ENCODE peak calls at places on chromosomes 12 and 14, in four cellular contexts. X, M, P and T are unnamed samples.

GRCh38 chr12:5305861-5306545 is 125.9 kb upstream of the NTF3 start:
- DNase-seq in M (no peak), P (no peak), X (no peak), T (no peak)

GRCh38 chr12:54227376-54227775 is 38.6 kb upstream of the SMUG1 start:
- DNase-seq in M (no peak), P (peak), X (no peak), T (no peak)

GRCh38 chr12:23795494-23795893 is 154.0 kb downstream of the SOX5 start:
- DNase-seq in M (no peak), P (no peak), X (peak), T (no peak)

GRCh38 chr14:101248840-101249675 is 312.2 kb upstream of the DIO3 start:
- DNase-seq in X (no peak), M (no peak), P (no peak), T (no peak)

GRCh38 chr14:105487986-105488777 is 1.5 kb downstream of the CRIP1 start:
- DNase-seq in X (no peak), P (no peak), M (no peak), T (no peak)

GRCh38 chr12:97404549-97404948 is 58.1 kb upstream of the RMST start:
- DNase-seq in X (peak), P (peak), M (peak), T (peak)

GRCh38 chr14:35050652-35051051 is 4.6 kb downstream of the FAM177A1 start:
- DNase-seq in X (peak), P (no peak), M (peak), T (no peak)

GRCh38 chr12:54054442-54055332 is 1.1 kb downstream of the HOXC4 start:
- DNase-seq in M (no peak), P (no peak), X (no peak), T (no peak)

GRCh38 chr12:12481636-12482035 is 81.0 kb downstream of the DUSP16 start:
- DNase-seq in X (no peak), M (no peak), P (no peak), T (no peak)

GRCh38 chr14:101442451-101442850 is 118.8 kb upstream of the DIO3 start:
- DNase-seq in P (no peak), M (no peak), X (no peak), T (no peak)

GRCh38 chr14:36217732-36218131 is 41.2 kb upstream of the PTCSC3 start:
- DNase-seq in P (no peak), X (no peak), M (peak), T (no peak)

GRCh38 chr12:116736962-116737773 is 701 bp downstream of the SPRING1 start:
- DNase-seq in X (no peak), P (no peak), M (no peak), T (peak)

GRCh38 chr12:3885179-3886094 is 12.2 kb upstream of the PARP11 start:
- DNase-seq in M (peak), X (peak), P (peak), T (peak)

GRCh38 chr12:91414636-91415035 is 232.0 kb upstream of the DCN start:
- DNase-seq in M (no peak), P (no peak), X (no peak), T (no peak)

GRCh38 chr14:30680036-30680435 is 57.9 kb downstream of the SCFD1 start:
- DNase-seq in X (no peak), P (no peak), M (no peak), T (no peak)

GRCh38 chr14:74314576-74314975 is 11.8 kb upstream of the ABCD4 start:
- DNase-seq in X (no peak), M (no peak), P (no peak), T (no peak)

GRCh38 chr12:57737467-57738141 is 938 bp downstream of the AGAP2 start:
- DNase-seq in P (no peak), X (no peak), M (no peak), T (no peak)

GRCh38 chr12:58980768-58981167 is 60.5 kb upstream of the LRIG3 start:
- DNase-seq in P (no peak), X (no peak), M (no peak), T (no peak)

GRCh38 chr12:52870361-52871290 is 21.8 kb upstream of the KRT78 start:
- DNase-seq in M (peak), X (peak), P (peak), T (no peak)

GRCh38 chr14:104751539-104752337 is 1.2 kb upstream of the SIVA1 start:
- DNase-seq in M (no peak), P (no peak), X (no peak), T (no peak)

GRCh38 chr14:28784262-28785021 is 17.9 kb downstream of the FOXG1 start:
- DNase-seq in M (no peak), P (no peak), X (no peak), T (no peak)

GRCh38 chr12:57452181-57452936 is 2.7 kb upstream of the INHBE start:
- DNase-seq in M (peak), P (no peak), X (no peak), T (peak)

GRCh38 chr12:51923506-51924365 is 16.4 kb downstream of the ACVRL1 start:
- DNase-seq in X (no peak), P (no peak), M (peak), T (no peak)

GRCh38 chr12:1435456-1435855 is 158.9 kb downstream of the FBXL14 start:
- DNase-seq in M (no peak), X (peak), P (no peak), T (no peak)

GRCh38 chr12:110972870-110973269 is 52.5 kb upstream of the MYL2 start:
- DNase-seq in X (no peak), M (no peak), P (no peak), T (peak)

GRCh38 chr12:93173178-93173957 is 204.4 kb upstream of the NUDT4 start:
- DNase-seq in M (peak), P (no peak), X (no peak), T (no peak)

GRCh38 chr14:64817631-64818030 is 62.1 kb downstream of the SPTB start:
- DNase-seq in X (no peak), P (no peak), M (peak), T (no peak)

GRCh38 chr12:76018672-76019071 is 12.9 kb downstream of the PHLDA1 start:
- DNase-seq in X (no peak), P (no peak), M (no peak), T (no peak)

GRCh38 chr12:49627752-49628360 is 4.5 kb downstream of the PRPF40B start:
- DNase-seq in X (no peak), M (peak), P (no peak), T (peak)

GRCh38 chr12:102765736-102766135 is 151.3 kb downstream of the PAH start:
- DNase-seq in X (no peak), M (peak), P (no peak), T (no peak)

GRCh38 chr12:130796985-130797686 is 41.9 kb downstream of the STX2 start:
- DNase-seq in X (no peak), M (no peak), P (no peak), T (no peak)

GRCh38 chr14:90023176-90023896 is 38.5 kb upstream of the KCNK13 start:
- DNase-seq in P (no peak), X (no peak), M (no peak), T (no peak)

GRCh38 chr14:90965765-90966164 is 94.7 kb downstream of the RPS6KA5 start:
- DNase-seq in P (no peak), X (no peak), M (no peak), T (no peak)

GRCh38 chr12:72295101-72295500 is 22.9 kb downstream of the TRHDE start:
- DNase-seq in P (no peak), M (peak), X (no peak), T (no peak)

GRCh38 chr12:99108924-99109323 is 463.8 kb downstream of the APAF1 start:
- DNase-seq in M (no peak), P (no peak), X (no peak), T (no peak)

GRCh38 chr12:111396726-111397445 is 8.8 kb upstream of the SH2B3 start:
- DNase-seq in M (peak), X (peak), P (peak), T (peak)

GRCh38 chr12:111450676-111451075 is 45.0 kb downstream of the SH2B3 start:
- DNase-seq in M (no peak), X (no peak), P (no peak), T (no peak)

GRCh38 chr12:80189241-80189640 is 89.9 kb downstream of the OTOGL start:
- DNase-seq in X (no peak), P (no peak), M (no peak), T (no peak)